ENCODE peak calls at places on chromosomes 16 and 17, in six cellular contexts. Z is glutamatergic neuron, A is AG09319, D is A549, K is Calu3, J is fibroblast of mammary gland. G is an unnamed sample.

GRCh38 chr16:11181889-11182279 is 74.1 kb downstream of the SOCS1 start:
- DNase-seq in D (no peak), J (peak), A (no peak), K (no peak), Z (no peak), G (no peak)

GRCh38 chr16:56425439-56425832 is at the start of gene AMFR:
- DNase-seq in D (peak), J (peak), Z (peak), K (peak), A (peak), G (peak)

GRCh38 chr16:81932668-81933067 is 78.6 kb downstream of the SDR42E1 start:
- DNase-seq in D (no peak), Z (no peak), K (no peak), J (no peak), A (no peak), G (no peak)

GRCh38 chr16:69566437-69567030 is 768 bp downstream of the NFAT5 start:
- DNase-seq in Z (no peak), K (peak), D (peak), J (peak), A (peak), G (peak)

GRCh38 chr17:76537288-76537577 is 276 bp downstream of the CYGB start:
- DNase-seq in J (no peak), A (no peak), Z (no peak), D (no peak), K (no peak), G (no peak)

GRCh38 chr16:25419681-25420080 is 162.0 kb upstream of the ZKSCAN2 start:
- DNase-seq in D (no peak), A (no peak), J (no peak), K (no peak), Z (no peak), G (no peak)

GRCh38 chr16:15879255-15879804 is 9.1 kb downstream of the CEP20 start:
- DNase-seq in A (peak), K (no peak), Z (no peak), D (peak), J (peak), G (no peak)

GRCh38 chr16:65037558-65037957 is 84.3 kb downstream of the CDH11 start:
- DNase-seq in Z (no peak), D (no peak), A (no peak), K (no peak), J (no peak), G (no peak)

GRCh38 chr17:27807567-27808470 is 7.5 kb upstream of the NOS2 start:
- DNase-seq in K (peak), D (no peak), J (no peak), A (no peak), Z (no peak), G (no peak)

GRCh38 chr17:81656835-81657234 is 493 bp upstream of the PDE6G start:
- DNase-seq in K (no peak), D (no peak), J (no peak), A (no peak), Z (no peak), G (no peak)

GRCh38 chr17:50218071-50218759 is 16.8 kb upstream of the COL1A1 start:
- DNase-seq in A (no peak), D (no peak), K (no peak), Z (no peak), J (peak), G (no peak)

GRCh38 chr16:28189237-28189636 is 22.5 kb downstream of the XPO6 start:
- DNase-seq in Z (no peak), J (peak), A (no peak), K (no peak), D (peak), G (no peak)

GRCh38 chr16:8869212-8869987 is 594 bp upstream of the CARHSP1 start:
- DNase-seq in K (no peak), Z (peak), D (no peak), A (no peak), J (no peak), G (no peak)

GRCh38 chr16:82638095-82638798 is 11.5 kb downstream of the CDH13 start:
- DNase-seq in J (peak), Z (no peak), A (no peak), K (no peak), D (no peak), G (no peak)

GRCh38 chr16:24834459-24835335 is 11.1 kb upstream of the SLC5A11 start:
- DNase-seq in D (peak), K (peak), Z (no peak), A (no peak), J (peak), G (no peak)

GRCh38 chr17:19399750-19400450 is 11.1 kb upstream of the RNF112 start:
- DNase-seq in J (no peak), D (no peak), Z (no peak), K (no peak), A (no peak), G (no peak)

GRCh38 chr16:85335584-85336492 is 223.6 kb upstream of the CIBAR2 start:
- DNase-seq in J (peak), Z (no peak), K (no peak), A (no peak), D (peak), G (no peak)

GRCh38 chr17:19270347-19270950 is 33.3 kb downstream of the EPN2 start:
- DNase-seq in A (no peak), Z (peak), K (no peak), J (no peak), D (no peak), G (no peak)

GRCh38 chr17:58899191-58899590 is 143.5 kb downstream of the PPM1E start:
- DNase-seq in D (peak), Z (no peak), K (no peak), J (no peak), A (no peak), G (no peak)

GRCh38 chr17:38464723-38465419 is 36.6 kb downstream of the ARHGAP23 start:
- DNase-seq in Z (peak), A (peak), K (peak), D (peak), J (peak), G (no peak)

GRCh38 chr17:69236464-69236863 is 7.8 kb upstream of the ABCA10 start:
- DNase-seq in J (no peak), Z (no peak), D (no peak), K (no peak), A (no peak), G (no peak)

GRCh38 chr16:7997966-7998365 is 592.3 kb downstream of the TMEM114 start:
- DNase-seq in A (no peak), D (no peak), J (no peak), Z (no peak), K (no peak), G (no peak)

GRCh38 chr17:38600906-38601305 is 4.8 kb downstream of the SRCIN1 start:
- DNase-seq in J (no peak), K (peak), D (no peak), A (no peak), Z (no peak), G (no peak)

GRCh38 chr16:79845734-79846135 is 245.2 kb upstream of the MAF start:
- DNase-seq in A (no peak), Z (no peak), D (peak), J (no peak), K (no peak), G (no peak)

GRCh38 chr17:27423651-27424050 is 32.6 kb upstream of the KSR1 start:
- DNase-seq in D (no peak), Z (no peak), K (no peak), A (no peak), J (peak), G (no peak)

GRCh38 chr16:68629315-68629900 is 15.7 kb upstream of the CDH3 start:
- DNase-seq in K (no peak), J (no peak), D (no peak), Z (no peak), A (no peak), G (no peak)

GRCh38 chr16:52861614-52862022 is 191.1 kb downstream of the CHD9NB start:
- DNase-seq in J (peak), A (no peak), D (peak), K (peak), Z (no peak), G (peak)
- TF ChIP-seq CTCF in J (peak), A (no peak), D (peak), K (peak), Z (peak), G (peak)

DNA sequence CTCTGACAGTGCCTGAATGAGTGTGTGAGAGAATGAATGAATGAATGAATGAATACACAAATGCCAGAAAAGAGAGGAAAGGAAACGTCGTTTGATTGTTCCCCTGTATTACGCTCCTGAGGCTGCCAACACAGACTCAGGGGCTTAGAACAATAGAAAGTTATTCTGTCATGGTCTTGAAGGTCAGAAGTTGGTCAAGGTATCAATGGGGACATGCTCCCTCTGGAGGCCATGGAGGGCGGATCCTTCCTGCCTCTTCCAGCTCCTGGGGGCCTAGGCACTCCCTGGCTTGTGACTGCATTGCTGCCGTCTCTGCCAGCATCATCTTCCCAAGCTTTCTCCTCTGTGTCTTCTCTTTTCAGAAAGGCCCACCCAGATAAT is 1.5 kb upstream of the SLC38A8 start:
- DNase-seq in D (peak), J (peak), A (peak), Z (no peak), K (peak), G (no peak)
- TF ChIP-seq CTCF in D (peak), J (peak), A (peak), Z (no peak), K (peak), G (peak)

GRCh38 chr17:10385871-10386270 is 13.1 kb upstream of the MYH13 start:
- DNase-seq in J (no peak), Z (no peak), D (no peak), A (no peak), K (no peak), G (no peak)
- TF ChIP-seq CTCF in J (no peak), Z (no peak), D (no peak), A (no peak), K (no peak), G (no peak)

GRCh38 chr16:88536971-88537751 is 33.0 kb upstream of the ZC3H18 start:
- DNase-seq in Z (no peak), A (no peak), D (no peak), J (no peak), K (peak), G (no peak)
- TF ChIP-seq CTCF in Z (no peak), A (no peak), D (no peak), J (no peak), K (peak), G (no peak)